ENCODE peak calls at places on chromosomes 1 and 21, in four cellular contexts. E is heart left ventricle, Y is esophagus muscularis mucosa, A is heart right ventricle. H is an unnamed sample.

GRCh38 chr1:219130536-219130935 is 43.1 kb upstream of the LYPLAL1 start:
- DNase-seq in E (no peak), Y (no peak), A (no peak), H (no peak)

GRCh38 chr1:25031601-25031965 is 101.5 kb upstream of the RUNX3 start:
- DNase-seq in E (no peak), Y (no peak), A (no peak), H (no peak)

GRCh38 chr1:196115641-196116040 is 492.6 kb downstream of the KCNT2 start:
- DNase-seq in E (peak; percentile 82), Y (no peak), A (peak; percentile 86), H (no peak)

GRCh38 chr1:231856426-231856825 is 229.8 kb downstream of the DISC1 start:
- DNase-seq in E (no peak), Y (no peak), A (no peak), H (no peak)

GRCh38 chr1:39632491-39633417 is 6.7 kb downstream of the HEYL start:
- DNase-seq in E (peak; percentile 81), Y (no peak), A (peak; percentile 64), H (peak; percentile 56)

GRCh38 chr1:161499099-161500078 is 5.9 kb upstream of the FCGR2A start:
- DNase-seq in E (no peak), Y (no peak), A (no peak), H (no peak)

GRCh38 chr1:153547560-153548551 is 1.2 kb downstream of the S100A3 start:
- DNase-seq in E (peak; percentile 19), Y (no peak), A (no peak), H (no peak)

GRCh38 chr1:220785166-220786056 is 1.3 kb upstream of the MTARC1 start:
- DNase-seq in E (no peak), Y (no peak), A (no peak), H (no peak)

GRCh38 chr1:218408942-218409341 is 63.8 kb downstream of the TGFB2 start:
- DNase-seq in E (no peak), Y (no peak), A (no peak), H (no peak)

GRCh38 chr1:80375662-80376061 is 1369.1 kb upstream of the ADGRL4 start:
- DNase-seq in E (no peak), Y (no peak), A (no peak), H (no peak)

GRCh38 chr1:27628712-27629111 is 6.3 kb downstream of the FGR start:
- DNase-seq in E (no peak), Y (no peak), A (no peak), H (no peak)

GRCh38 chr1:26019641-26020315 is 1.8 kb upstream of the EXTL1 start:
- DNase-seq in E (no peak), Y (no peak), A (no peak), H (no peak)

GRCh38 chr1:16618719-16619118 is 5.4 kb upstream of the NBPF1 start:
- DNase-seq in E (peak; percentile 18), Y (no peak), A (peak; percentile 2), H (no peak)

GRCh38 chr1:93061895-93062792 is 16.9 kb upstream of the MTF2 start:
- DNase-seq in E (no peak), Y (no peak), A (no peak), H (no peak)

GRCh38 chr21:42039911-42040351 is 29.8 kb upstream of the ZBTB21 start:
- DNase-seq in E (no peak), Y (no peak), A (no peak), H (no peak)

GRCh38 chr1:198910816-198911215 is 272.0 kb downstream of the PTPRC start:
- DNase-seq in E (no peak), Y (no peak), A (no peak), H (no peak)

GRCh38 chr21:14453964-14454641 is 71.2 kb upstream of the HSPA13 start:
- DNase-seq in E (no peak), Y (no peak), A (no peak), H (no peak)

GRCh38 chr1:42957880-42958487 is 684 bp downstream of the SLC2A1 start:
- DNase-seq in E (peak; percentile 63), Y (no peak), A (peak; percentile 25), H (no peak)

GRCh38 chr1:49016030-49016991 is 239.6 kb upstream of the BEND5 start:
- DNase-seq in E (no peak), Y (no peak), A (no peak), H (no peak)

GRCh38 chr1:180881806-180882509 is 30.7 kb upstream of the KIAA1614 start:
- DNase-seq in E (no peak), Y (no peak), A (no peak), H (no peak)

GRCh38 chr1:44485229-44485932 is 80.3 kb downstream of the RNF220 start:
- DNase-seq in E (no peak), Y (no peak), A (peak; percentile 43), H (no peak)

GRCh38 chr1:54356680-54357147 is 49.5 kb downstream of the SSBP3 start:
- DNase-seq in E (no peak), Y (no peak), A (no peak), H (no peak)

DNA sequence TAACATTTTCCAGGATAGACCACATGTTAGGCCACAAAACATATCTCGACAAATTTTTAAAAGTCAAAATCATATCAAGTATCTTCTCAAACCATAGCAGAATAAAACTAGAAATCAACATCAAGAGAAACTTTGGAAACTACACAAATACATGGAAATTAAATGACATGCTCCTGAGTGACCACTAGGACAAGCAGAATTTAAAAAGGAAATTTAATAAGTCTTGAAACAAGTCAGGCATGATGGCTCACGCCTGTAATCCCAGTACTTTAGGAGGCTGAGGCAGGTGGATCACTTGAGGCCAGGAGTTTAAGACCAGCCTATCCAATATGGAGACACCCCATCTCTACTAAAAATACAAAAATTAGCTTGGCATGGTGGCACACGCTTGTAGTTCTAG is 26.4 kb upstream of the UTS2 start:
- DNase-seq in E (no peak), Y (no peak), A (no peak), H (no peak)
- TF ChIP-seq CTCF in E (no peak), Y (no peak), A (no peak), H (no peak)

DNA sequence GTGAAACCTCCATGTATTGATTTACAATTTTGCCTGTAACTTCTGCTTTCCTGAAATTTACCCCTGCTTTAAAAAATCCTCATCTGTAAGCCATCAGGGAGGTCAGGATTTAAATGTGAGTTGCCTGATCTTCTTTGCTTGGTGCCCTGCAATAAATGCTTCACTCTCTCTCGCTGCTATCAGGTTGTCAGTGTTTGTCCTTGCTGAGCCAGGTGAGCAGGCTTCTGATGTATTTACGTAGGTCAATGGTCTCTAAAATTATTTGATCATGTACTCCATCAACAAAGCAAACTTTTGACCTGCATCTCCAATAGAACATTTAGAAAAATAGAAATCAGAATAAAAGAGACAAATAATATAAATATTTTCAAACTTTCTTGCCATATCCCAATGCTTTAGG is 453.4 kb downstream of the DPYD start:
- DNase-seq in E (no peak), Y (no peak), A (no peak), H (no peak)
- H3K27ac ChIP-seq in E (no peak overlapping the region), Y (no peak overlapping the region), A (no peak overlapping the region), H (no peak overlapping the region)

GRCh38 chr1:243432136-243432535 is 176.3 kb downstream of the SDCCAG8 start:
- DNase-seq in E (no peak), Y (no peak), A (no peak), H (no peak)

GRCh38 chr1:243438815-243439214 is 183.0 kb downstream of the SDCCAG8 start:
- DNase-seq in E (no peak), Y (no peak), A (no peak), H (no peak)

GRCh38 chr1:243434594-243434993 is 178.8 kb downstream of the SDCCAG8 start:
- DNase-seq in E (no peak), Y (no peak), A (no peak), H (no peak)

GRCh38 chr1:243433737-243434370 is 178.0 kb downstream of the SDCCAG8 start:
- DNase-seq in E (no peak), Y (no peak), A (no peak), H (no peak)

DNA sequence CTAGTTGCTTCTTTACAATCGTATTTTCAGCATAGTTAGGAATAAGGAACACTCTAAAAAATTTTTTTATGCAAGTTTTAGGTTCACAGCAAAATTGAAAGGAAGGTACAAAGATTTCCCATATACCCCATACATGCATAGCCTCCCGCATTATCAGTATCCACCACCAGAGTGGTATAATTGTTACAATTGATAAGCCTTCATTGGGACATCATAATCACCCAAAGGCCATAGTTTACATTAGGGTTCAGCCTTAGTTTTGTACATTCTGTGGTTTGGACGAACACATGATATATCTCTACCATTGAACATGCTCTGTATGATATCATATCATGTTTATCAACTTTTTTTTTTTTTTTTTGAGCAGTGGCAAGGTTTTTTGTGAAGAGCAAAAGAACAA is 180.0 kb downstream of the SDCCAG8 start:
- DNase-seq in E (no peak), Y (no peak), A (no peak), H (no peak)
- TF ChIP-seq CTCF in E (no peak), Y (no peak), A (no peak), H (no peak)

GRCh38 chr21:36861924-36862323 is 104.5 kb downstream of the HLCS start:
- DNase-seq in E (no peak), Y (no peak), A (no peak), H (no peak)
- H3K27ac ChIP-seq in E (no peak overlapping the region), Y (no peak overlapping the region), A (no peak overlapping the region), H (no peak overlapping the region)

GRCh38 chr1:95084317-95085176 is 11.8 kb upstream of the ALG14 start:
- DNase-seq in E (no peak), Y (no peak), A (no peak), H (no peak)
- TF ChIP-seq CTCF in E (peak; percentile 43), Y (peak; percentile 51), A (peak; percentile 51), H (peak; percentile 44)

H was measured in tibial nerve.